ENCODE peak calls at places on chromosomes 2 and 18, in four cellular contexts. X, W, J and P are unnamed samples.
A peak's percentile ranks its signal among the peaks of the same experiment; 100 is the strongest.

GRCh38 chr2:219572237-219573001 is at the start of gene INHA:
- DNase-seq in X (no peak), W (no peak), J (no peak), P (no peak)

GRCh38 chr2:25380586-25381360 is 39.0 kb upstream of the DNMT3A start:
- DNase-seq in X (no peak), W (no peak), J (no peak), P (no peak)

GRCh38 chr2:173343921-173344320 is 10.8 kb upstream of the CDCA7 start:
- DNase-seq in X (no peak), W (no peak), J (no peak), P (no peak)

GRCh38 chr2:122955761-122956160 is 1069.3 kb upstream of the CNTNAP5 start:
- DNase-seq in X (no peak), W (no peak), J (no peak), P (no peak)

GRCh38 chr2:8984855-8985254 is 18.6 kb downstream of the MBOAT2 start:
- DNase-seq in X (no peak), W (no peak), J (no peak), P (no peak)

GRCh38 chr2:238305092-238305862 is 15.0 kb upstream of the TRAF3IP1 start:
- DNase-seq in X (no peak), W (no peak), J (no peak), P (no peak)

GRCh38 chr2:9108210-9108967 is 98.2 kb upstream of the ASAP2 start:
- DNase-seq in X (no peak), W (no peak), J (no peak), P (no peak)

GRCh38 chr2:49796221-49796705 is 641.9 kb upstream of the FSHR start:
- DNase-seq in X (no peak), W (no peak), J (no peak), P (no peak)

GRCh38 chr2:240797914-240798313 is 22.1 kb downstream of the KIF1A start:
- DNase-seq in X (no peak), W (no peak), J (no peak), P (no peak)

GRCh38 chr18:48418000-48418399 is 8.8 kb upstream of the ZBTB7C start:
- DNase-seq in X (no peak), W (no peak), J (no peak), P (no peak)

GRCh38 chr2:217489145-217489960 is 513.4 kb downstream of the TNS1 start:
- DNase-seq in X (peak; percentile 43), W (no peak), J (no peak), P (no peak)

GRCh38 chr2:200728630-200729029 is 83.1 kb upstream of the BZW1 start:
- DNase-seq in X (peak; percentile 13), W (no peak), J (no peak), P (no peak)

GRCh38 chr2:219901155-219901554 is 273.7 kb downstream of the SLC4A3 start:
- DNase-seq in X (no peak), W (no peak), J (no peak), P (no peak)

GRCh38 chr2:38274286-38275276 is 102.5 kb downstream of the ATL2 start:
- DNase-seq in X (peak; percentile 76), W (no peak), J (no peak), P (no peak)

GRCh38 chr2:106143495-106144215 is 50.4 kb downstream of the UXS1 start:
- DNase-seq in X (peak; percentile 21), W (no peak), J (no peak), P (no peak)

GRCh38 chr2:72917875-72918660 is 749 bp downstream of the EMX1 start:
- DNase-seq in X (no peak), W (no peak), J (no peak), P (no peak)

GRCh38 chr18:21110667-21111350 is 804 bp downstream of the ROCK1 start:
- DNase-seq in X (peak; percentile 45), W (peak; percentile 20), J (peak; percentile 59), P (peak; percentile 43)

GRCh38 chr18:79489048-79489899 is 93.5 kb downstream of the NFATC1 start:
- DNase-seq in X (no peak), W (no peak), J (no peak), P (no peak)

GRCh38 chr2:27217173-27218121 is at the start of gene CAD:
- DNase-seq in X (peak; percentile 85), W (peak; percentile 80), J (peak; percentile 87), P (peak; percentile 82)

GRCh38 chr2:62347563-62348270 is 151.8 kb downstream of the B3GNT2 start:
- DNase-seq in X (no peak), W (no peak), J (no peak), P (no peak)

GRCh38 chr2:186460465-186460864 is 25.6 kb upstream of the ZC3H15 start:
- DNase-seq in X (peak; percentile 18), W (no peak), J (no peak), P (no peak)

GRCh38 chr2:20501974-20502373 is 55.1 kb downstream of the RHOB start:
- DNase-seq in X (peak; percentile 93), W (no peak), J (no peak), P (no peak)

GRCh38 chr2:238173692-238174091 is 14.9 kb downstream of the ERFE start:
- DNase-seq in X (no peak), W (no peak), J (no peak), P (no peak)

GRCh38 chr2:172084734-172085459 is 410 bp upstream of the DLX1 start:
- DNase-seq in X (peak; percentile 98), W (no peak), J (peak; percentile 38), P (no peak)

GRCh38 chr2:181552808-181553207 is 95.6 kb downstream of the ITGA4 start:
- DNase-seq in X (no peak), W (no peak), J (no peak), P (no peak)

GRCh38 chr2:49045083-49045482 is 109.2 kb downstream of the FSHR start:
- DNase-seq in X (no peak), W (no peak), J (no peak), P (no peak)

GRCh38 chr18:55790296-55790695 is 202.3 kb upstream of the TCF4 start:
- DNase-seq in X (peak; percentile 95), W (no peak), J (no peak), P (no peak)

GRCh38 chr2:239269173-239269865 is 131.5 kb downstream of the HDAC4 start:
- DNase-seq in X (no peak), W (no peak), J (no peak), P (no peak)